ENCODE peak calls at places on chromosomes 3 and 15, in eight cellular contexts. B is HEK293T, Y is T-helper 1 cell, G is activated gamma-delta T cell, F is amniotic stem cell, V is NCI-H460, J is WERI-Rb-1, M is kidney epithelial cell. D is an unnamed sample.
A peak's percentile ranks its signal among the peaks of the same experiment; 100 is the strongest.

GRCh38 chr3:30660128-30660525 is 53.7 kb downstream of the TGFBR2 start:
- DNase-seq in F (no peak), Y (no peak), M (no peak), B (no peak), G (no peak), V (no peak), J (no peak), D (no peak)

GRCh38 chr3:97970131-97970530 is 2.1 kb downstream of the RIOX2 start:
- DNase-seq in M (no peak), G (no peak), V (no peak), F (no peak), J (no peak), B (no peak), Y (no peak), D (no peak)

GRCh38 chr3:170128259-170128976 is 53.1 kb downstream of the PHC3 start:
- DNase-seq in B (peak; percentile 6), V (no peak), G (no peak), M (no peak), J (no peak), Y (no peak), F (no peak), D (no peak)

GRCh38 chr15:49863431-49864205 is 242.8 kb downstream of the DTWD1 start:
- DNase-seq in B (no peak), G (no peak), F (peak; percentile 55), J (no peak), M (no peak), Y (no peak), V (no peak), D (no peak)

GRCh38 chr3:140906785-140907184 is 34.9 kb upstream of the SLC25A36 start:
- DNase-seq in J (no peak), F (no peak), Y (no peak), M (no peak), B (no peak), G (no peak), V (no peak), D (no peak)

GRCh38 chr15:36809380-36809779 is 230.0 kb downstream of the CDIN1 start:
- DNase-seq in B (no peak), V (no peak), M (no peak), Y (no peak), J (no peak), G (no peak), F (no peak), D (no peak)

GRCh38 chr15:68227806-68228142 is 1.8 kb downstream of the CLN6 start:
- DNase-seq in F (no peak), V (no peak), G (no peak), Y (no peak), B (peak; percentile 7), M (no peak), J (no peak), D (no peak)

GRCh38 chr15:48185527-48185926 is 5.9 kb upstream of the CTXN2 start:
- DNase-seq in F (no peak), J (no peak), M (no peak), G (no peak), Y (no peak), B (no peak), V (no peak), D (no peak)

GRCh38 chr3:196192036-196193001 is 18.9 kb downstream of the ZDHHC19 start:
- DNase-seq in F (no peak), M (no peak), Y (peak; percentile 41), B (no peak), J (no peak), V (no peak), G (no peak), D (no peak)

GRCh38 chr3:193240850-193241706 is at the start of gene PLAAT1:
- DNase-seq in B (peak; percentile 84), G (no peak), V (peak; percentile 69), F (peak; percentile 1), Y (no peak), M (peak; percentile 10), J (peak; percentile 69), D (no peak)

GRCh38 chr15:32849769-32850668 is 132.2 kb downstream of the GREM1 start:
- DNase-seq in Y (no peak), F (peak; percentile 45), V (peak; percentile 30), M (no peak), J (peak; percentile 79), G (no peak), B (no peak), D (no peak)

GRCh38 chr15:101008158-101009139 is 89.3 kb downstream of the LRRK1 start:
- DNase-seq in F (no peak), B (peak; percentile 92), V (peak; percentile 61), M (peak; percentile 56), J (peak; percentile 88), Y (peak; percentile 81), G (peak; percentile 66), D (peak; percentile 86)

GRCh38 chr3:168071535-168071934 is 24.2 kb downstream of the GOLIM4 start:
- DNase-seq in Y (no peak), J (no peak), V (no peak), M (peak; percentile 92), G (no peak), B (no peak), F (peak; percentile 91), D (no peak)

GRCh38 chr3:14483286-14483685 is 56.9 kb downstream of the GRIP2 start:
- DNase-seq in V (no peak), J (no peak), B (no peak), G (no peak), F (no peak), M (no peak), Y (no peak), D (no peak)

GRCh38 chr3:24502690-24503089 is 8.0 kb upstream of the THRB start:
- DNase-seq in M (no peak), V (no peak), J (no peak), F (no peak), G (no peak), B (no peak), Y (no peak), D (no peak)

GRCh38 chr3:44883213-44883955 is 9.0 kb downstream of the TGM4 start:
- DNase-seq in J (no peak), M (no peak), G (no peak), Y (no peak), B (no peak), V (no peak), F (no peak), D (no peak)

GRCh38 chr3:182596673-182597410 is 196.5 kb upstream of the ATP11B start:
- DNase-seq in B (no peak), G (no peak), J (no peak), Y (no peak), V (no peak), F (no peak), M (no peak), D (no peak)

GRCh38 chr3:160180581-160181216 is 44.5 kb upstream of the C3orf80 start:
- DNase-seq in Y (no peak), V (no peak), G (no peak), B (peak; percentile 36), F (no peak), J (no peak), M (no peak), D (no peak)

GRCh38 chr3:148528024-148528423 is 169.7 kb upstream of the AGTR1 start:
- DNase-seq in G (no peak), J (no peak), V (no peak), Y (no peak), B (no peak), M (no peak), F (no peak), D (no peak)

GRCh38 chr3:46668116-46668515 is 25.4 kb downstream of the ALS2CL start:
- DNase-seq in F (no peak), Y (no peak), M (no peak), G (no peak), J (no peak), V (no peak), B (no peak), D (no peak)

GRCh38 chr15:43749690-43750345 is 3.6 kb downstream of the PDIA3 start:
- DNase-seq in Y (peak; percentile 44), J (no peak), F (no peak), M (no peak), G (no peak), V (no peak), B (no peak), D (no peak)

GRCh38 chr15:83106994-83107840 is at the start of gene TM6SF1:
- DNase-seq in G (peak; percentile 19), M (no peak), B (peak; percentile 48), J (peak; percentile 44), F (no peak), Y (no peak), V (no peak), D (peak; percentile 28)

GRCh38 chr3:165903885-165904284 is 66.7 kb upstream of the BCHE start:
- DNase-seq in V (no peak), F (no peak), B (no peak), J (no peak), G (no peak), Y (no peak), M (no peak), D (no peak)

GRCh38 chr3:72317491-72317890 is 530.8 kb downstream of the SHQ1 start:
- DNase-seq in Y (no peak), M (no peak), V (no peak), F (no peak), J (no peak), B (no peak), G (no peak), D (no peak)

GRCh38 chr3:98645039-98645438 is 51.6 kb upstream of the CPOX start:
- DNase-seq in M (no peak), V (no peak), Y (no peak), B (no peak), J (no peak), G (no peak), F (no peak), D (no peak)

GRCh38 chr15:70354260-70354894 is 256.7 kb upstream of the TLE3 start:
- DNase-seq in Y (no peak), J (no peak), B (no peak), F (no peak), G (no peak), V (no peak), M (no peak), D (no peak)

GRCh38 chr3:130379274-130379673 is 33.8 kb downstream of the COL6A5 start:
- DNase-seq in F (no peak), J (no peak), Y (no peak), M (peak; percentile 28), G (no peak), V (no peak), B (no peak), D (no peak)

GRCh38 chr3:172600644-172601065 is 77.4 kb upstream of the TNFSF10 start:
- DNase-seq in M (no peak), F (no peak), G (no peak), J (no peak), B (no peak), V (no peak), Y (no peak), D (no peak)

GRCh38 chr3:155262295-155262694 is 31.2 kb downstream of the STRIT1 start:
- DNase-seq in Y (no peak), V (no peak), F (no peak), G (no peak), M (no peak), B (no peak), J (no peak), D (no peak)

GRCh38 chr3:46692566-46692983 is 904 bp downstream of the ALS2CL start:
- DNase-seq in B (no peak), Y (no peak), J (no peak), G (no peak), M (peak; percentile 47), F (no peak), V (no peak), D (peak; percentile 74)

GRCh38 chr15:59268980-59269472 is 62.4 kb downstream of the LDHAL6B start:
- DNase-seq in J (no peak), B (no peak), F (no peak), G (no peak), V (no peak), Y (no peak), M (no peak), D (no peak)

GRCh38 chr15:29675791-29676301 is 146.4 kb downstream of the TJP1 start:
- DNase-seq in J (no peak), B (no peak), Y (no peak), G (no peak), M (no peak), V (no peak), F (no peak), D (no peak)

D was measured in HuH-7.5.